ENCODE peak calls at places on chromosomes 13 and 19, in eight cellular contexts. Y, R, W, F, L, C, P and Z are unnamed samples.

GRCh38 chr19:17751912-17752273 is 616 bp downstream of the FCHO1 start:
- DNase-seq in P (no peak), W (no peak), F (no peak), C (no peak), L (no peak), Y (no peak), R (no peak), Z (no peak)

GRCh38 chr19:5213667-5214066 is 126.9 kb downstream of the PTPRS start:
- DNase-seq in P (no peak), Y (no peak), R (no peak), C (no peak), F (no peak), W (no peak), L (no peak), Z (no peak)

GRCh38 chr13:42275506-42275905 is 3.6 kb downstream of the AKAP11 start:
- DNase-seq in C (no peak), F (no peak), W (no peak), R (no peak), Y (no peak), P (no peak), L (no peak), Z (no peak)

GRCh38 chr13:50357586-50358118 is 342.4 kb downstream of the KCNRG start:
- DNase-seq in F (no peak), Y (peak), W (no peak), C (peak), P (no peak), R (no peak), L (no peak), Z (no peak)

GRCh38 chr13:43132228-43132627 is 108.8 kb downstream of the DNAJC15 start:
- DNase-seq in F (no peak), C (no peak), L (no peak), W (no peak), P (no peak), R (no peak), Y (peak), Z (peak)

GRCh38 chr13:52348081-52348480 is 57.9 kb downstream of the THSD1 start:
- DNase-seq in F (no peak), C (no peak), L (no peak), P (no peak), Y (peak), R (no peak), W (no peak), Z (no peak)

GRCh38 chr19:14015454-14016035 is 9.4 kb upstream of the RFX1 start:
- DNase-seq in P (no peak), F (no peak), Y (no peak), L (no peak), R (no peak), W (no peak), C (no peak), Z (no peak)

GRCh38 chr19:17327654-17328516 is 6.8 kb downstream of the ANO8 start:
- DNase-seq in C (no peak), F (no peak), L (no peak), R (no peak), Y (peak), P (peak), W (no peak), Z (no peak)

GRCh38 chr13:83773961-83774360 is 108.3 kb downstream of the SLITRK1 start:
- DNase-seq in L (no peak), P (no peak), W (no peak), Y (no peak), F (no peak), C (no peak), R (no peak), Z (no peak)

GRCh38 chr13:100388923-100389322 is 199.7 kb downstream of the GGACT start:
- DNase-seq in W (peak), F (no peak), P (no peak), Y (no peak), R (no peak), C (no peak), L (no peak), Z (no peak)

GRCh38 chr19:30131722-30132291 is 189.8 kb downstream of the URI1 start:
- DNase-seq in F (no peak), W (no peak), L (no peak), C (no peak), P (no peak), Y (no peak), R (no peak), Z (no peak)

GRCh38 chr13:102707465-102707864 is 12.6 kb upstream of the METTL21C start:
- DNase-seq in L (no peak), C (no peak), W (no peak), F (no peak), R (no peak), Y (peak), P (no peak), Z (no peak)

DNA sequence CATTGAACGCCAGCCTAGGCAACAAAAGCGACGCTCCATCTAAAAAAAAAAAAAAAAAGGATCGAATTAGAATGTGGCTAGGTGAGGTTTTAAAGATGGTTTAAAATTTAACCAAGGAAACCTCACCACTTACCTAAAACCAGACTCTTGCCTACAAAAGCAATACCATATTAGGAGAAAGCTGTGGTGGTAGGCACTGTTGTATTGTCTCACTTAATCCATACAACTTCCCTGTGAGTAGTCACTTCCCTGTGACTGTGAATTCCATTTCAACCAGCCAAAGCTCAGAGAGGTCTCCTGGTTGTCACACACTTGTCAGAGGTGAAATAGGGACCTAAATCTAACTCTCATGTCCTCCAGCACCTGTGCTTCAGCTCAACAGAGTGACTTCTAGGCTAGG is 15.4 kb downstream of the SHISA2 start:
- DNase-seq in F (no peak), R (no peak), Y (no peak), W (no peak), L (no peak), P (no peak), C (no peak), Z (no peak)
- H3K27ac ChIP-seq in F (no peak), R (no peak), Y (no peak), W (no peak), L (no peak), P (no peak), C (no peak), Z (no peak)

GRCh38 chr13:25177012-25177411 is 4.9 kb upstream of the AMER2 start:
- DNase-seq in F (no peak), Y (no peak), W (no peak), L (no peak), P (no peak), R (no peak), C (peak), Z (no peak)

GRCh38 chr13:25175431-25175830 is 3.3 kb upstream of the AMER2 start:
- DNase-seq in Y (no peak), P (no peak), L (no peak), C (peak), W (no peak), F (no peak), R (no peak), Z (no peak)

GRCh38 chr13:25177636-25178035 is 5.5 kb upstream of the AMER2 start:
- DNase-seq in W (no peak), F (no peak), R (no peak), P (no peak), C (peak), L (no peak), Y (no peak), Z (no peak)

GRCh38 chr13:25174304-25174703 is 2.2 kb upstream of the AMER2 start:
- DNase-seq in R (no peak), P (no peak), W (no peak), F (no peak), L (no peak), C (no peak), Y (no peak), Z (no peak)

DNA sequence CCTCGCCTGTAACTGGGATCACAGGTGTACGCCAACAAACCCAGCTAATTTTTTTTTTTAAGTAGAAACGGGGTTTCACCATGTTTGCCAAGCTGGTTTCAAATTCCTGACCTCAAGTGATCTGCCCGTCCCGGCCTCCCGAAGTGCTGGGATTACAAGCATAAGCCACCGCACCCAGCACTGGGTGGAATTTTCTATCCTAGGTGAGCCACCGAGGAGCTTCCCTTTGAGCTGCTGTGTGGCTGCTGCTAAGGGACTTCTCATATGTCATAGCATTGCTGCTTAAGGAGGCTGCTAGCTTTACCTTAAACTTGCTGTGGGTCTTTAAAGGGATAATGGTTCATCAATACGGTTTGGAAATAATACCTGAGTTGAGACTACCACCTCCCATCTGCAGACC is 2.9 kb upstream of the AMER2 start:
- DNase-seq in Y (no peak), C (peak), W (no peak), P (no peak), F (no peak), R (no peak), L (no peak), Z (no peak)
- H3K27ac ChIP-seq in Y (no peak), C (no peak), W (no peak), P (no peak), F (no peak), R (no peak), L (no peak), Z (no peak)

GRCh38 chr19:1046836-1047695 is 7.2 kb downstream of the ABCA7 start:
- DNase-seq in P (no peak), R (no peak), L (no peak), F (peak), Y (no peak), W (no peak), C (no peak), Z (no peak)
- H3K27ac ChIP-seq in P (no peak), R (no peak), L (no peak), F (no peak), Y (no peak), W (no peak), C (no peak), Z (no peak)

DNA sequence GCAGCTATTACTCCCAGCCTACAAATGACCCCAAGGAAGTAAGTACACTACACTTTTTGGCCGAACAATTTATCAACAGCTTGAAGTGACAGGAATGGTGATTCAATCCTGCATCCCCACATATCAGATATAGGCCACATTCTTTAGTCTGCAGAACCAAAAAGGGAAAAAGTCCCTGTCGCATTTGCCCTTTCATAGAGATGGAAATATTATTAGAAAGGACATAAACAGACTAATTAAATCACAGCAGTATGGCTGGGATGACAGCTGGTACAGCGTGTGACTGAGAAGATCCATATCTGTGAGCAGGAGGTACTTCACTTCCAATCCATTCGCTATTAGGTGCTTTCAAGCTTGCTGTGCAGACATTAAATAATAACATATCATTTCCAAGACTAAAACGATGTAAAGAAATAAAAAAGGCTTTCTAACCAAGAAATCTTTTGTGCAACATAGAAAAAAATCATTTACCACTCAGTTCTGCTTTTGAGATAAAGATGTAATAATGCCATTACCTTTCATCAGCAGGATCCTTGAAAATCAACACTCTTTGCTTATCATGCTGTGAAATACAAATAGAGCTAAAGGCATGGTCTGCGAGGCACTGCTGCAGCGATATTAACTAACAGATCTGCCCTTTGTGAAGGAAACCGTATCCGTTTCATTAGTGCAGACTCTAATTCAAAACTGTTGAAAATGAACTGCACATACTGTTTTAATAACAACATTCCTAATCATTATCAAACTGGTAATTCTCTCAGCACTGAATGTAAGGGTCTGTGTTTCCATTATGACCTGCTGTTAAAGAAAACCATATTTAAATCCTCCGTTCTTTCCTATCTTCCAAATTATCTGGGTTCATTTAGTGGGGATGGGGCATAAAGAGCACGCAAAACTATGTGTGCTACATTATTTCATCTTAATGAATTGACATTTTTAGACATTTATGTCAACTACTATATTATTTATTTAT is 245.6 kb downstream of the DACH1 start:
- DNase-seq in W (no peak), Y (peak), C (no peak), P (no peak), L (no peak), R (no peak), F (no peak), Z (no peak)
- H3K27ac ChIP-seq in W (no peak), Y (no peak), C (no peak), P (no peak), L (no peak), R (no peak), F (no peak), Z (no peak)

GRCh38 chr19:1353144-1353543 is 30.6 kb upstream of the NDUFS7 start:
- DNase-seq in R (no peak), Y (no peak), C (no peak), P (no peak), L (no peak), W (no peak), F (no peak), Z (no peak)

GRCh38 chr19:1354496-1355257 is 29.0 kb upstream of the NDUFS7 start:
- DNase-seq in L (peak), Y (peak), R (peak), F (peak), C (peak), P (peak), W (peak), Z (peak)

GRCh38 chr19:1357695-1358094 is 26.0 kb upstream of the NDUFS7 start:
- DNase-seq in W (no peak), P (no peak), Y (no peak), F (no peak), C (no peak), R (no peak), L (no peak), Z (no peak)

GRCh38 chr19:1355258-1355973 is 28.3 kb upstream of the NDUFS7 start:
- DNase-seq in L (no peak), W (peak), C (no peak), Y (no peak), F (no peak), R (no peak), P (no peak), Z (no peak)

GRCh38 chr19:1355974-1356865 is 27.5 kb upstream of the NDUFS7 start:
- DNase-seq in L (no peak), R (no peak), C (no peak), F (no peak), Y (peak), W (no peak), P (no peak), Z (no peak)
- H3K27ac ChIP-seq in L (peak), R (no peak), C (peak), F (no peak), Y (no peak), W (peak), P (no peak), Z (no peak)

DNA sequence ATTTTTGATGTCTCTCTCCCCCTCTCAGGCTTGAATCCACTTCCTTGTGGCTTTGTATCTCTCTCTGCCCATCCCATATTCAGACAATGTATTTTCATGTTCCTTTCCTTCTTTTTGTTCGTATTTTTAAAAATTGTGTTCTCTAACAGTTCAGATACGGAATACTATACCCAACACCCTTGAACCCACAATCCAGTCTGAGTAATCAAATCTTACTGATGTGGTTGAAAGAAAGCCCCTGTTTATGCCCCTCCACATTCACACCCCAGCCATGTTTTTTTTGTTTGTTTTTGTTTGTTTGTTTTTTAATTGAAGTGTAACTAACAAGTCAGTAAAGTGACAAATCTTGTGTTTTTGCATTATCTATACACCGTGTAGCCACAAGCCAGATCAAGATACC is 1.4 kb downstream of the SPIB start:
- DNase-seq in C (no peak), R (no peak), P (no peak), F (no peak), L (no peak), Y (no peak), W (no peak), Z (no peak)
- H3K27ac ChIP-seq in C (no peak), R (no peak), P (no peak), F (no peak), L (no peak), Y (no peak), W (no peak), Z (no peak)

GRCh38 chr19:3656073-3656746 is 29.6 kb upstream of the CACTIN start:
- DNase-seq in W (no peak), Y (no peak), L (no peak), P (no peak), R (no peak), F (no peak), C (no peak), Z (no peak)
- H3K27ac ChIP-seq in W (no peak), Y (no peak), L (no peak), P (no peak), R (no peak), F (no peak), C (peak), Z (no peak)

GRCh38 chr13:48979892-48980291 is 4.2 kb downstream of the FNDC3A start:
- DNase-seq in P (no peak), Y (no peak), W (no peak), R (no peak), F (no peak), C (no peak), L (no peak), Z (no peak)
- H3K27ac ChIP-seq in P (no peak), Y (no peak), W (no peak), R (no peak), F (no peak), C (no peak), L (no peak), Z (no peak)

GRCh38 chr19:12938536-12939291 is at the start of gene CALR:
- DNase-seq in C (no peak), R (no peak), Y (peak), F (peak), W (peak), L (no peak), P (no peak), Z (no peak)

GRCh38 chr19:12938054-12938535 is 314 bp upstream of the CALR start:
- DNase-seq in P (peak), W (peak), Y (peak), R (peak), F (peak), L (peak), C (peak), Z (peak)

GRCh38 chr19:12939292-12939606 is 840 bp downstream of the CALR start:
- DNase-seq in P (no peak), C (no peak), W (peak), Y (no peak), F (no peak), R (no peak), L (no peak), Z (no peak)

GRCh38 chr19:12940897-12941296 is 2.5 kb downstream of the CALR start:
- DNase-seq in P (no peak), W (no peak), Y (no peak), L (no peak), C (no peak), F (no peak), R (no peak), Z (no peak)

DNA sequence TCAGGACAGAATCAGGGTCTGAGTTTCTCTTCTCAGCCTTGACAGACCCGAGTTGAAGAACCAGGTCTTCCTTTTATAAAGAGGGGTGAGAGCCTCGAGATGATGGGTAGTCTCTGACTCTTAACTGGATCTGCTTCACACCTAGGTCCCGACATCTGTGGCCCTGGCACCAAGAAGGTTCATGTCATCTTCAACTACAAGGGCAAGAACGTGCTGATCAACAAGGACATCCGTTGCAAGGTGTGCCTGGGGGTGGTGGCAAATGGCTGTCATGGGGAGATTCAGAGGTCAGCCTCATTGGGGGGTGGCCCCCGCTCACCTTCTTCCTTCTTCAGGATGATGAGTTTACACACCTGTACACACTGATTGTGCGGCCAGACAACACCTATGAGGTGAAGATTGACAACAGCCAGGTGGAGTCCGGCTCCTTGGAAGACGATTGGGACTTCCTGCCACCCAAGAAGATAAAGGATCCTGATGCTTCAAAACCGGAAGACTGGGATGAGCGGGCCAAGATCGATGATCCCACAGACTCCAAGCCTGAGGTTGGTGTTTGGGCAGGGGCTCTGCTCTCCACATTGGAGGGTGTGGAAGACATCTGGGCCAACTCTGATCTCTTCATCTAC is 1.6 kb downstream of the CALR start:
- DNase-seq in P (no peak), Y (no peak), W (no peak), R (no peak), F (no peak), C (no peak), L (no peak), Z (no peak)
- H3K27ac ChIP-seq in P (peak), Y (no peak), W (peak), R (peak), F (no peak), C (peak), L (peak), Z (no peak)